ENCODE peak calls at places on chromosomes 12 and 14, in five cellular contexts. Z is ELF-1, U is posterior cingulate gyrus, V is myocyte, Q is RPMI8226. I is an unnamed sample.

GRCh38 chr14:53638966-53639365 is 317.7 kb downstream of the BMP4 start:
- DNase-seq in Q (no peak), U (no peak), Z (no peak), V (peak; percentile 59), I (no peak)

GRCh38 chr12:100753837-100754236 is 40.7 kb upstream of the ANO4 start:
- DNase-seq in Q (no peak), V (peak; percentile 69), Z (no peak), U (no peak), I (no peak)

GRCh38 chr14:89432226-89432625 is 15.2 kb upstream of the FOXN3 start:
- DNase-seq in Q (no peak), U (no peak), V (no peak), Z (peak; percentile 77), I (no peak)

GRCh38 chr12:105831372-105831771 is 307.4 kb downstream of the NUAK1 start:
- DNase-seq in U (no peak), V (no peak), Q (no peak), Z (peak; percentile 23), I (no peak)

GRCh38 chr12:123807670-123808069 is 45.6 kb downstream of the DNAH10 start:
- DNase-seq in V (no peak), U (no peak), Z (no peak), Q (no peak), I (no peak)

GRCh38 chr12:116879509-116880212 is 1.6 kb downstream of the HRK start:
- DNase-seq in Q (peak; percentile 56), V (no peak), Z (peak; percentile 14), U (peak; percentile 40), I (no peak)

GRCh38 chr14:20617138-20618003 is 24.1 kb downstream of the OR6S1 start:
- DNase-seq in U (no peak), Z (no peak), Q (no peak), V (no peak), I (no peak)

GRCh38 chr12:25830456-25830855 is 128.0 kb upstream of the RASSF8 start:
- DNase-seq in U (no peak), Q (no peak), V (no peak), Z (no peak), I (no peak)

GRCh38 chr12:121196902-121197301 is 13.0 kb upstream of the P2RX4 start:
- DNase-seq in V (no peak), Z (no peak), U (no peak), Q (no peak), I (no peak)

GRCh38 chr12:104909761-104910160 is 48.3 kb downstream of the SLC41A2 start:
- DNase-seq in U (no peak), V (no peak), Z (no peak), Q (no peak), I (no peak)

GRCh38 chr14:32497233-32497632 is 168.1 kb downstream of the AKAP6 start:
- DNase-seq in U (no peak), V (no peak), Q (no peak), Z (no peak), I (no peak)

GRCh38 chr14:63361790-63362189 is 43.1 kb upstream of the GPHB5 start:
- DNase-seq in V (no peak), Z (no peak), U (no peak), Q (no peak), I (no peak)

GRCh38 chr14:75119056-75119455 is 7.8 kb downstream of the NEK9 start:
- DNase-seq in V (no peak), Q (no peak), U (no peak), Z (no peak), I (no peak)

GRCh38 chr12:32450363-32450762 is 51.0 kb downstream of the FGD4 start:
- DNase-seq in Q (no peak), Z (no peak), V (no peak), U (no peak), I (no peak)

GRCh38 chr14:25046301-25046943 is 3.5 kb downstream of the STXBP6 start:
- DNase-seq in Z (no peak), U (no peak), V (no peak), Q (no peak), I (no peak)

GRCh38 chr12:124273630-124274029 is 21.3 kb upstream of the RFLNA start:
- DNase-seq in V (peak; percentile 68), Q (peak; percentile 69), Z (peak; percentile 94), U (no peak), I (peak; percentile 40)

GRCh38 chr12:1666685-1667162 is 24.1 kb upstream of the ADIPOR2 start:
- DNase-seq in V (no peak), Q (no peak), U (no peak), Z (no peak), I (no peak)

GRCh38 chr12:128810182-128811127 is 13.3 kb downstream of the SLC15A4 start:
- DNase-seq in Q (peak; percentile 85), V (peak; percentile 93), U (peak; percentile 50), Z (no peak), I (no peak)

I was measured in endothelial cell.